ENCODE peak calls at places on chromosomes 3 and 15, in seven cellular contexts. One of them, this sample, is unnamed.

GRCh38 chr15:47301481-47301880 is 415.8 kb upstream of the SEMA6D start:
- DNase-seq in bronchial epithelial cell: no peak
- DNase-seq in GM23338: no peak
- DNase-seq in astrocyte of the cerebellum: no peak
- DNase-seq in tibial nerve: no peak
- DNase-seq in CD8-positive, alpha-beta T cell: no peak
- DNase-seq in ovary: no peak
- DNase-seq in this sample: no peak

GRCh38 chr3:156628095-156628690 is 46.2 kb upstream of the TIPARP start:
- DNase-seq in bronchial epithelial cell: peak
- DNase-seq in GM23338: peak
- DNase-seq in astrocyte of the cerebellum: no peak
- DNase-seq in tibial nerve: no peak
- DNase-seq in CD8-positive, alpha-beta T cell: no peak
- DNase-seq in ovary: no peak
- DNase-seq in this sample: no peak

GRCh38 chr3:182979719-182980191 is 583 bp downstream of the DCUN1D1 start:
- DNase-seq in bronchial epithelial cell: peak
- DNase-seq in GM23338: peak
- DNase-seq in astrocyte of the cerebellum: no peak
- DNase-seq in tibial nerve: peak
- DNase-seq in CD8-positive, alpha-beta T cell: peak
- DNase-seq in ovary: peak
- DNase-seq in this sample: no peak

GRCh38 chr15:62950455-62950854 is 92.1 kb upstream of the TPM1 start:
- DNase-seq in bronchial epithelial cell: no peak
- DNase-seq in GM23338: no peak
- DNase-seq in astrocyte of the cerebellum: no peak
- DNase-seq in tibial nerve: no peak
- DNase-seq in CD8-positive, alpha-beta T cell: no peak
- DNase-seq in ovary: no peak
- DNase-seq in this sample: no peak

GRCh38 chr3:70392227-70392626 is 79.8 kb upstream of the MDFIC2 start:
- DNase-seq in bronchial epithelial cell: no peak
- DNase-seq in GM23338: peak
- DNase-seq in astrocyte of the cerebellum: no peak
- DNase-seq in tibial nerve: no peak
- DNase-seq in CD8-positive, alpha-beta T cell: no peak
- DNase-seq in ovary: no peak
- DNase-seq in this sample: no peak

GRCh38 chr15:62125763-62126162 is 39.3 kb downstream of the C2CD4B start:
- DNase-seq in bronchial epithelial cell: peak
- DNase-seq in GM23338: no peak
- DNase-seq in astrocyte of the cerebellum: no peak
- DNase-seq in tibial nerve: no peak
- DNase-seq in CD8-positive, alpha-beta T cell: no peak
- DNase-seq in ovary: no peak
- DNase-seq in this sample: peak

GRCh38 chr3:124063168-124063909 is 71.4 kb upstream of the ROPN1 start:
- DNase-seq in bronchial epithelial cell: no peak
- DNase-seq in GM23338: no peak
- DNase-seq in astrocyte of the cerebellum: peak
- DNase-seq in tibial nerve: no peak
- DNase-seq in CD8-positive, alpha-beta T cell: no peak
- DNase-seq in ovary: no peak
- DNase-seq in this sample: peak

GRCh38 chr3:37072892-37073291 is 79.6 kb downstream of the MLH1 start:
- DNase-seq in bronchial epithelial cell: peak
- DNase-seq in GM23338: no peak
- DNase-seq in astrocyte of the cerebellum: peak
- DNase-seq in tibial nerve: no peak
- DNase-seq in CD8-positive, alpha-beta T cell: no peak
- DNase-seq in ovary: no peak
- DNase-seq in this sample: peak

GRCh38 chr3:124627501-124627908 is 102.7 kb upstream of the UMPS start:
- DNase-seq in bronchial epithelial cell: no peak
- DNase-seq in GM23338: no peak
- DNase-seq in astrocyte of the cerebellum: no peak
- DNase-seq in tibial nerve: no peak
- DNase-seq in CD8-positive, alpha-beta T cell: no peak
- DNase-seq in ovary: no peak
- DNase-seq in this sample: no peak

GRCh38 chr3:3170998-3171397 is 8.5 kb downstream of the CRBN start:
- DNase-seq in bronchial epithelial cell: peak
- DNase-seq in GM23338: peak
- DNase-seq in astrocyte of the cerebellum: peak
- DNase-seq in tibial nerve: no peak
- DNase-seq in CD8-positive, alpha-beta T cell: no peak
- DNase-seq in ovary: no peak
- DNase-seq in this sample: peak

GRCh38 chr3:128567705-128568356 is 74.8 kb upstream of the GATA2 start:
- DNase-seq in bronchial epithelial cell: no peak
- DNase-seq in GM23338: peak
- DNase-seq in astrocyte of the cerebellum: no peak
- DNase-seq in tibial nerve: no peak
- DNase-seq in CD8-positive, alpha-beta T cell: no peak
- DNase-seq in ovary: no peak
- DNase-seq in this sample: no peak

GRCh38 chr3:71652786-71653419 is 69.4 kb upstream of the FOXP1 start:
- DNase-seq in bronchial epithelial cell: peak
- DNase-seq in GM23338: peak
- DNase-seq in astrocyte of the cerebellum: peak
- DNase-seq in tibial nerve: peak
- DNase-seq in CD8-positive, alpha-beta T cell: no peak
- DNase-seq in ovary: peak
- DNase-seq in this sample: peak

GRCh38 chr15:58535894-58536293 is 104.1 kb downstream of the LIPC start:
- DNase-seq in bronchial epithelial cell: no peak
- DNase-seq in GM23338: no peak
- DNase-seq in astrocyte of the cerebellum: no peak
- DNase-seq in tibial nerve: no peak
- DNase-seq in CD8-positive, alpha-beta T cell: no peak
- DNase-seq in ovary: no peak
- DNase-seq in this sample: no peak

GRCh38 chr15:86813892-86814291 is 734.2 kb downstream of the AGBL1 start:
- DNase-seq in bronchial epithelial cell: no peak
- DNase-seq in GM23338: no peak
- DNase-seq in astrocyte of the cerebellum: no peak
- DNase-seq in tibial nerve: no peak
- DNase-seq in CD8-positive, alpha-beta T cell: no peak
- DNase-seq in ovary: no peak
- DNase-seq in this sample: no peak

GRCh38 chr3:76724075-76724474 is 315.8 kb upstream of the ROBO2 start:
- DNase-seq in bronchial epithelial cell: no peak
- DNase-seq in GM23338: no peak
- DNase-seq in astrocyte of the cerebellum: no peak
- DNase-seq in tibial nerve: no peak
- DNase-seq in CD8-positive, alpha-beta T cell: no peak
- DNase-seq in ovary: no peak
- DNase-seq in this sample: no peak

GRCh38 chr3:134110963-134111362 is 81.2 kb upstream of the SLCO2A1 start:
- DNase-seq in bronchial epithelial cell: no peak
- DNase-seq in GM23338: no peak
- DNase-seq in astrocyte of the cerebellum: no peak
- DNase-seq in tibial nerve: no peak
- DNase-seq in CD8-positive, alpha-beta T cell: no peak
- DNase-seq in ovary: no peak
- DNase-seq in this sample: no peak

GRCh38 chr15:62365795-62366442 is 200.8 kb upstream of the C2CD4B start:
- DNase-seq in bronchial epithelial cell: peak
- DNase-seq in GM23338: no peak
- DNase-seq in astrocyte of the cerebellum: no peak
- DNase-seq in tibial nerve: no peak
- DNase-seq in CD8-positive, alpha-beta T cell: no peak
- DNase-seq in ovary: no peak
- DNase-seq in this sample: no peak

GRCh38 chr3:106130384-106131084 is 261.7 kb upstream of the CBLB start:
- DNase-seq in bronchial epithelial cell: peak
- DNase-seq in GM23338: peak
- DNase-seq in astrocyte of the cerebellum: peak
- DNase-seq in tibial nerve: no peak
- DNase-seq in CD8-positive, alpha-beta T cell: no peak
- DNase-seq in ovary: no peak
- DNase-seq in this sample: peak

GRCh38 chr3:12363397-12364195 is 74.7 kb downstream of the PPARG start:
- DNase-seq in bronchial epithelial cell: no peak
- DNase-seq in GM23338: no peak
- DNase-seq in astrocyte of the cerebellum: peak
- DNase-seq in tibial nerve: no peak
- DNase-seq in CD8-positive, alpha-beta T cell: no peak
- DNase-seq in ovary: no peak
- DNase-seq in this sample: no peak

GRCh38 chr15:69085325-69086081 is 71.0 kb downstream of the NOX5 start:
- DNase-seq in bronchial epithelial cell: no peak
- DNase-seq in GM23338: no peak
- DNase-seq in astrocyte of the cerebellum: no peak
- DNase-seq in tibial nerve: no peak
- DNase-seq in CD8-positive, alpha-beta T cell: no peak
- DNase-seq in ovary: no peak
- DNase-seq in this sample: no peak

GRCh38 chr3:9467451-9467850 is 70.0 kb downstream of the SETD5 start:
- DNase-seq in bronchial epithelial cell: no peak
- DNase-seq in GM23338: no peak
- DNase-seq in astrocyte of the cerebellum: no peak
- DNase-seq in tibial nerve: no peak
- DNase-seq in CD8-positive, alpha-beta T cell: no peak
- DNase-seq in ovary: no peak
- DNase-seq in this sample: no peak

GRCh38 chr3:48399387-48400172 is 27.6 kb downstream of the FBXW12 start:
- DNase-seq in bronchial epithelial cell: peak
- DNase-seq in GM23338: peak
- DNase-seq in astrocyte of the cerebellum: no peak
- DNase-seq in tibial nerve: no peak
- DNase-seq in CD8-positive, alpha-beta T cell: peak
- DNase-seq in ovary: no peak
- DNase-seq in this sample: no peak

GRCh38 chr15:77140220-77140619 is 69.3 kb upstream of the TSPAN3 start:
- DNase-seq in bronchial epithelial cell: no peak
- DNase-seq in GM23338: no peak
- DNase-seq in astrocyte of the cerebellum: no peak
- DNase-seq in tibial nerve: no peak
- DNase-seq in CD8-positive, alpha-beta T cell: no peak
- DNase-seq in ovary: no peak
- DNase-seq in this sample: no peak

GRCh38 chr3:113214227-113214626 is 2.9 kb downstream of the BOC start:
- DNase-seq in bronchial epithelial cell: no peak
- DNase-seq in GM23338: no peak
- DNase-seq in astrocyte of the cerebellum: no peak
- DNase-seq in tibial nerve: no peak
- DNase-seq in CD8-positive, alpha-beta T cell: no peak
- DNase-seq in ovary: no peak
- DNase-seq in this sample: peak

GRCh38 chr15:59691194-59691805 is 2.2 kb upstream of the BNIP2 start:
- DNase-seq in bronchial epithelial cell: peak
- DNase-seq in GM23338: peak
- DNase-seq in astrocyte of the cerebellum: peak
- DNase-seq in tibial nerve: peak
- DNase-seq in CD8-positive, alpha-beta T cell: peak
- DNase-seq in ovary: peak
- DNase-seq in this sample: peak

GRCh38 chr3:52468336-52468735 is 12.9 kb downstream of the NISCH start:
- DNase-seq in bronchial epithelial cell: no peak
- DNase-seq in GM23338: no peak
- DNase-seq in astrocyte of the cerebellum: no peak
- DNase-seq in tibial nerve: no peak
- DNase-seq in CD8-positive, alpha-beta T cell: no peak
- DNase-seq in ovary: no peak
- DNase-seq in this sample: peak

GRCh38 chr15:41892621-41893421 is 1.0 kb downstream of the SPTBN5 start:
- DNase-seq in bronchial epithelial cell: no peak
- DNase-seq in GM23338: no peak
- DNase-seq in astrocyte of the cerebellum: no peak
- DNase-seq in tibial nerve: no peak
- DNase-seq in CD8-positive, alpha-beta T cell: peak
- DNase-seq in ovary: no peak
- DNase-seq in this sample: no peak
- H3K4me3 ChIP-seq in bronchial epithelial cell: no peak
- H3K4me3 ChIP-seq in GM23338: no peak
- H3K4me3 ChIP-seq in astrocyte of the cerebellum: no peak
- H3K4me3 ChIP-seq in tibial nerve: no peak
- H3K4me3 ChIP-seq in CD8-positive, alpha-beta T cell: peak
- H3K4me3 ChIP-seq in ovary: no peak
- H3K4me3 ChIP-seq in this sample: no peak

DNA sequence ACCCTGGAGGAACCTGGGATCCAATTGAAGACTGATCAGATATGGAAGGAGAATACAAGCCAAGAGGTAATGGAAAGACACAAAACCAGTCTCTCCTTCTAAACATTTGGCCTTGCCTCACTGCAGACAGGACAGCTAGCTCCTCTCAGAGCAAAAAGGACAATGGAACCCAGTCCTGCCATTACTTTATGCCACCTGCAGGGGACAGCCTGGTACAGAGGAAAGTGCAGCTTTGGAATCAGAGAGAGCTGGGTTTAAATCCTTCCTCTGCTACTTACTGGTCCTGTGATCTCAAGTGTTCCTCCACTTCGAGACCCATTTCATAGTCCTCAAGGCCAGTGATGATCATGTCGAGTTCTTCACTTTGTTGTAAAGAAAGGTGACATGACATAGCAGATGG is 159.4 kb upstream of the SMAD3 start:
- DNase-seq in bronchial epithelial cell: no peak
- DNase-seq in GM23338: peak
- DNase-seq in astrocyte of the cerebellum: no peak
- DNase-seq in tibial nerve: no peak
- DNase-seq in CD8-positive, alpha-beta T cell: no peak
- DNase-seq in ovary: no peak
- DNase-seq in this sample: no peak
- TF ChIP-seq CTCF in bronchial epithelial cell: no peak
- TF ChIP-seq CTCF in GM23338: peak
- TF ChIP-seq CTCF in astrocyte of the cerebellum: no peak
- TF ChIP-seq CTCF in tibial nerve: no peak
- TF ChIP-seq CTCF in CD8-positive, alpha-beta T cell: no peak
- TF ChIP-seq CTCF in ovary: no peak
- TF ChIP-seq CTCF in this sample: no peak

DNA sequence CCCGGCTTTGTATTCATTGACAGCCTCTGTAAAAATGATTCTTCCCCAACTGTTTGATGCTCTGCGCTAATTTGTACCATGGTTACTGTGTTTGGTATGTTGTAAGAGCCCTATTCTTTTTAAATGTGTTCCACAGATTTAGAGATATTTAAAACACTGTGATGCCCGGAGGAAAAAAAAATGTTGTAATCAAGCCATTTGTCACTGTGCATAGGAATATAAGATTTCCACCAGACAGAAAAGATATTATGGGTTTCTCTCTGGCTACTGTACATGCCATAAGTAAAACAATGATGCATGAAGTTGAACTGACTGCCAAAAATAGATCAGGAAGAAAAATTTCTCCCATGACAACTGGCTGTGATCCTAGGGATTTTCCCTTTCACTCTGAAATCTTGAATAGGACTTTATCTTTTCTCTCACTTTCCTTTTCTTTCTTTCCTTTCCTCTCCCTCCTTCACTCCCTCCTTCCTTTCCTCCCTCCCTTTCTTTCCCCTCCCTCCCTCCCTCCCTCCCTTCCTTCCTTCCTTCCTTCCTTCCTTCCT is 254.7 kb upstream of the TBL1XR1 start:
- DNase-seq in bronchial epithelial cell: peak
- DNase-seq in GM23338: no peak
- DNase-seq in astrocyte of the cerebellum: peak
- DNase-seq in tibial nerve: no peak
- DNase-seq in CD8-positive, alpha-beta T cell: no peak
- DNase-seq in ovary: no peak
- DNase-seq in this sample: peak
- H3K4me3 ChIP-seq in bronchial epithelial cell: no peak
- H3K4me3 ChIP-seq in GM23338: no peak
- H3K4me3 ChIP-seq in astrocyte of the cerebellum: no peak
- H3K4me3 ChIP-seq in tibial nerve: no peak
- H3K4me3 ChIP-seq in CD8-positive, alpha-beta T cell: no peak
- H3K4me3 ChIP-seq in ovary: no peak
- H3K4me3 ChIP-seq in this sample: no peak

GRCh38 chr3:152574461-152575079 is 260.4 kb upstream of the P2RY1 start:
- DNase-seq in bronchial epithelial cell: peak
- DNase-seq in GM23338: peak
- DNase-seq in astrocyte of the cerebellum: peak
- DNase-seq in tibial nerve: peak
- DNase-seq in CD8-positive, alpha-beta T cell: peak
- DNase-seq in ovary: peak
- DNase-seq in this sample: peak
- TF ChIP-seq CTCF in bronchial epithelial cell: peak
- TF ChIP-seq CTCF in GM23338: peak
- TF ChIP-seq CTCF in astrocyte of the cerebellum: peak
- TF ChIP-seq CTCF in tibial nerve: peak
- TF ChIP-seq CTCF in CD8-positive, alpha-beta T cell: peak
- TF ChIP-seq CTCF in ovary: peak
- TF ChIP-seq CTCF in this sample: peak